ENCODE peak calls at places on chromosomes 12 and 14, in seven cellular contexts. M is cardiac fibroblast, J is upper lobe of right lung, E is mucosa of descending colon, B is foreskin fibroblast, Z is uterus, V is glutamatergic neuron. C is an unnamed sample.
A peak's percentile ranks its signal among the peaks of the same experiment; 100 is the strongest.

GRCh38 chr14:58829594-58829993 is 191.8 kb downstream of the DACT1 start:
- DNase-seq in V (no peak), M (peak; percentile 23), Z (no peak), B (no peak), J (no peak), E (no peak), C (no peak)

GRCh38 chr12:26188132-26188531 is 7.2 kb upstream of the SSPN start:
- DNase-seq in J (no peak), V (no peak), E (no peak), M (peak; percentile 64), B (peak; percentile 57), Z (no peak), C (no peak)

GRCh38 chr12:68482660-68483059 is 128.0 kb upstream of the RAP1B start:
- DNase-seq in B (no peak), Z (no peak), E (no peak), V (no peak), J (no peak), M (no peak), C (no peak)

GRCh38 chr14:50839048-50839447 is 8.1 kb upstream of the NIN start:
- DNase-seq in E (no peak), V (no peak), B (no peak), J (no peak), M (peak; percentile 35), Z (no peak), C (no peak)

GRCh38 chr14:61558271-61558670 is 137.0 kb upstream of the HIF1A start:
- DNase-seq in E (no peak), M (no peak), J (no peak), B (no peak), Z (no peak), V (no peak), C (no peak)

GRCh38 chr14:53360821-53361220 is 207.7 kb upstream of the DDHD1 start:
- DNase-seq in B (no peak), Z (no peak), V (no peak), E (no peak), J (no peak), M (no peak), C (no peak)

GRCh38 chr12:6074394-6074793 is 50.1 kb downstream of the VWF start:
- DNase-seq in V (no peak), Z (no peak), E (no peak), B (no peak), M (no peak), J (no peak), C (peak; percentile 37)

GRCh38 chr12:131894313-131894860 is at the start of gene ULK1:
- DNase-seq in Z (peak; percentile 94), V (peak; percentile 95), J (peak; percentile 96), B (peak; percentile 82), M (peak; percentile 84), E (peak; percentile 93), C (peak; percentile 94)

GRCh38 chr12:52380271-52380694 is 5.2 kb downstream of the KRT84 start:
- DNase-seq in E (no peak), B (no peak), Z (no peak), V (peak; percentile 67), M (peak; percentile 52), J (peak; percentile 74), C (peak; percentile 34)

GRCh38 chr14:20848316-20848954 is 42.8 kb upstream of the RNASE3 start:
- DNase-seq in V (no peak), Z (no peak), M (peak; percentile 58), J (no peak), B (peak; percentile 14), E (no peak), C (no peak)

GRCh38 chr14:32366995-32367394 is 37.9 kb downstream of the AKAP6 start:
- DNase-seq in M (peak; percentile 86), E (no peak), B (no peak), V (no peak), Z (no peak), J (no peak), C (no peak)

GRCh38 chr12:100404769-100405407 is 48.0 kb downstream of the SLC17A8 start:
- DNase-seq in E (no peak), B (peak; percentile 8), V (peak; percentile 71), Z (no peak), M (peak; percentile 56), J (no peak), C (peak; percentile 76)
- TF ChIP-seq CTCF in E (no peak), B (peak; percentile 44), V (peak; percentile 83), Z (no peak), M (peak; percentile 56), J (peak; percentile 56), C (peak; percentile 80)

GRCh38 chr12:96164951-96165858 is 29.0 kb upstream of the ELK3 start:
- DNase-seq in M (no peak), V (no peak), E (no peak), B (no peak), J (no peak), Z (no peak), C (no peak)

GRCh38 chr12:96170762-96171161 is 23.4 kb upstream of the ELK3 start:
- DNase-seq in V (no peak), M (no peak), J (no peak), Z (no peak), E (no peak), B (no peak), C (no peak)

GRCh38 chr12:96167492-96167891 is 26.7 kb upstream of the ELK3 start:
- DNase-seq in M (no peak), B (no peak), E (no peak), V (no peak), J (no peak), Z (no peak), C (no peak)

GRCh38 chr12:96170328-96170727 is 23.8 kb upstream of the ELK3 start:
- DNase-seq in Z (no peak), B (no peak), E (no peak), V (peak; percentile 57), M (no peak), J (no peak), C (no peak)

DNA sequence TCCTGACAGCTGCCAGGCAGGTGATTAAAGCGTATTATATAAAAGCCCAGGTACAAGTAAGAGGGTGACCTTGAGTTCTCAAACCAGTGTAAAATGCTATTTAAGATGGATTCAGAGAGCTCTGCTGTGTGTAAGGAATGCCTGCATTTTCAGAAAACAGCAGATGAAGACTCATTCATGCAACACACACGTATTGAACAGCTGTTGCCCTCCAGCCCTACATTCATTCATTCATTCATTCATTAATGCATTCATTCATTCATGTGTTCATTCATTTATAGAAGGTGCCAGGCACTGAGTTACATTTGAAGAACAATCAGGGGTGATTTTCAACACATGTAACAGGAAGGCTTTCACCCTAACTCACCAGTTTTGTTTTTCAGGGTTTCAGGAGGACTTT is 27.4 kb upstream of the ELK3 start:
- DNase-seq in B (no peak), Z (no peak), E (no peak), V (no peak), J (no peak), M (no peak), C (no peak)
- TF ChIP-seq CTCF in B (no peak), Z (no peak), E (no peak), V (no peak), J (no peak), M (no peak), C (no peak)

GRCh38 chr14:74979442-74980397 is 23.0 kb upstream of the EIF2B2 start:
- DNase-seq in B (peak; percentile 63), V (peak; percentile 69), Z (no peak), E (no peak), J (no peak), M (no peak), C (peak; percentile 67)
- TF ChIP-seq CTCF in B (peak; percentile 16), V (no peak), Z (no peak), E (no peak), J (no peak), M (peak; percentile 5), C (peak; percentile 57)

GRCh38 chr14:89014570-89014847 is 190.1 kb downstream of the TTC8 start:
- DNase-seq in E (no peak), V (no peak), M (no peak), B (no peak), J (no peak), Z (no peak), C (no peak)

GRCh38 chr14:89011727-89012271 is 187.3 kb downstream of the TTC8 start:
- DNase-seq in J (no peak), E (no peak), Z (no peak), B (no peak), V (no peak), M (peak; percentile 43), C (no peak)

GRCh38 chr14:89013698-89014569 is 189.5 kb downstream of the TTC8 start:
- DNase-seq in M (no peak), V (no peak), J (no peak), B (no peak), E (no peak), Z (no peak), C (no peak)

GRCh38 chr14:89012272-89013097 is 188.0 kb downstream of the TTC8 start:
- DNase-seq in B (no peak), Z (no peak), M (no peak), J (no peak), E (no peak), V (no peak), C (peak; percentile 44)

GRCh38 chr14:89013098-89013504 is 188.7 kb downstream of the TTC8 start:
- DNase-seq in V (no peak), E (peak; percentile 72), B (peak; percentile 9), M (peak; percentile 62), J (peak; percentile 69), Z (no peak), C (peak; percentile 85)
- TF ChIP-seq CTCF in V (no peak), E (peak; percentile 20), B (no peak), M (peak; percentile 53), J (peak; percentile 15), Z (no peak), C (peak; percentile 77)

GRCh38 chr14:76566439-76566838 is 190.5 kb downstream of the ESRRB start:
- DNase-seq in E (no peak), M (no peak), B (no peak), J (no peak), V (no peak), Z (no peak), C (no peak)

GRCh38 chr14:76564471-76565119 is 188.7 kb downstream of the ESRRB start:
- DNase-seq in E (no peak), V (no peak), B (no peak), Z (no peak), M (no peak), J (no peak), C (no peak)
- TF ChIP-seq CTCF in E (no peak), V (no peak), B (no peak), Z (no peak), M (no peak), J (no peak), C (peak; percentile 28)

GRCh38 chr12:57750561-57751431 is 1.3 kb downstream of the CDK4 start:
- DNase-seq in M (no peak), V (no peak), B (no peak), Z (no peak), E (no peak), J (no peak), C (no peak)

GRCh38 chr12:57751432-57751787 is 700 bp downstream of the CDK4 start:
- DNase-seq in B (no peak), V (no peak), Z (no peak), E (no peak), M (no peak), J (no peak), C (no peak)

GRCh38 chr12:57751788-57752667 is at the start of gene CDK4:
- DNase-seq in B (peak; percentile 100), Z (peak; percentile 99), J (peak; percentile 99), E (peak; percentile 100), M (peak; percentile 100), V (peak; percentile 99), C (peak; percentile 100)

GRCh38 chr12:57746025-57746424 is 1.2 kb downstream of the TSPAN31 start:
- DNase-seq in J (no peak), B (no peak), M (no peak), E (no peak), Z (no peak), V (no peak), C (no peak)

GRCh38 chr12:57749061-57749460 is 3.0 kb downstream of the CDK4 start:
- DNase-seq in E (no peak), M (no peak), B (no peak), J (no peak), Z (no peak), V (no peak), C (no peak)
- TF ChIP-seq CTCF in E (no peak), M (no peak), B (no peak), J (no peak), Z (no peak), V (no peak), C (no peak)